ENCODE peak calls at places on chromosomes 6 and 20, in five cellular contexts. A is CD8-positive, alpha-beta memory T cell; N is fibroblast of pulmonary artery; H is uterus; T is pancreas. O is an unnamed sample.

GRCh38 chr20:53652090-53652858 is 58.6 kb upstream of the ZNF217 start:
- DNase-seq in H (no peak), N (no peak), A (no peak), T (no peak), O (no peak)

GRCh38 chr6:31270788-31271640 is 878 bp downstream of the HLA-C start:
- DNase-seq in N (peak), T (peak), H (peak), A (peak), O (peak)

GRCh38 chr6:149332602-149333311 is 15.2 kb downstream of the TAB2 start:
- DNase-seq in T (no peak), N (no peak), H (no peak), A (no peak), O (no peak)

GRCh38 chr6:118551673-118552063 is 3.6 kb downstream of the PLN start:
- DNase-seq in N (peak), A (no peak), H (no peak), T (no peak), O (no peak)

GRCh38 chr6:93278241-93278640 is 141.1 kb downstream of the EPHA7 start:
- DNase-seq in T (no peak), A (no peak), N (no peak), H (no peak), O (no peak)

GRCh38 chr20:9759392-9759791 is 79.5 kb downstream of the PAK5 start:
- DNase-seq in T (no peak), N (no peak), A (no peak), H (no peak), O (no peak)

GRCh38 chr6:126529605-126530004 is 189.7 kb downstream of the CENPW start:
- DNase-seq in N (no peak), A (no peak), H (no peak), T (no peak), O (no peak)

GRCh38 chr6:36636687-36637418 is 41.7 kb upstream of the CDKN1A start:
- DNase-seq in N (no peak), H (no peak), T (no peak), A (no peak), O (no peak)

GRCh38 chr20:62120365-62120762 is 1.9 kb upstream of the LSM14B start:
- DNase-seq in H (no peak), T (no peak), N (no peak), A (no peak), O (no peak)

GRCh38 chr6:37029249-37029959 is 23.9 kb downstream of the FGD2 start:
- DNase-seq in N (peak), T (no peak), A (peak), H (peak), O (peak)

GRCh38 chr6:100897671-100898070 is 16.5 kb upstream of the ASCC3 start:
- DNase-seq in A (no peak), N (no peak), H (no peak), T (no peak), O (no peak)

GRCh38 chr6:49110876-49111275 is 352.2 kb downstream of the MMUT start:
- DNase-seq in A (no peak), N (no peak), H (no peak), T (no peak), O (no peak)

GRCh38 chr6:150142657-150143501 is at the start of gene PPP1R14C:
- DNase-seq in N (no peak), A (no peak), T (peak), H (no peak), O (peak)

GRCh38 chr6:47161176-47161687 is 119.1 kb upstream of the ADGRF1 start:
- DNase-seq in H (no peak), A (no peak), T (no peak), N (peak), O (no peak)

GRCh38 chr20:54197621-54198604 is 10.0 kb upstream of the PFDN4 start:
- DNase-seq in H (no peak), A (no peak), T (no peak), N (peak), O (no peak)

GRCh38 chr6:94071835-94072234 is 652.5 kb upstream of the EPHA7 start:
- DNase-seq in N (peak), A (no peak), T (no peak), H (no peak), O (no peak)

GRCh38 chr20:49775229-49775693 is 37.4 kb upstream of the SLC9A8 start:
- DNase-seq in T (no peak), N (peak), A (no peak), H (peak), O (peak)

GRCh38 chr6:52152692-52153091 is 33.5 kb upstream of the IL17A start:
- DNase-seq in T (no peak), N (no peak), H (no peak), A (no peak), O (no peak)

GRCh38 chr6:70274338-70274737 is 28.5 kb downstream of the COL9A1 start:
- DNase-seq in H (no peak), N (no peak), T (no peak), A (no peak), O (no peak)

GRCh38 chr6:5219292-5219691 is 41.5 kb downstream of the LYRM4 start:
- DNase-seq in H (no peak), N (no peak), A (no peak), T (no peak), O (no peak)
- H3K4me3 ChIP-seq in H (no peak), N (no peak), A (no peak), T (no peak), O (no peak)

DNA sequence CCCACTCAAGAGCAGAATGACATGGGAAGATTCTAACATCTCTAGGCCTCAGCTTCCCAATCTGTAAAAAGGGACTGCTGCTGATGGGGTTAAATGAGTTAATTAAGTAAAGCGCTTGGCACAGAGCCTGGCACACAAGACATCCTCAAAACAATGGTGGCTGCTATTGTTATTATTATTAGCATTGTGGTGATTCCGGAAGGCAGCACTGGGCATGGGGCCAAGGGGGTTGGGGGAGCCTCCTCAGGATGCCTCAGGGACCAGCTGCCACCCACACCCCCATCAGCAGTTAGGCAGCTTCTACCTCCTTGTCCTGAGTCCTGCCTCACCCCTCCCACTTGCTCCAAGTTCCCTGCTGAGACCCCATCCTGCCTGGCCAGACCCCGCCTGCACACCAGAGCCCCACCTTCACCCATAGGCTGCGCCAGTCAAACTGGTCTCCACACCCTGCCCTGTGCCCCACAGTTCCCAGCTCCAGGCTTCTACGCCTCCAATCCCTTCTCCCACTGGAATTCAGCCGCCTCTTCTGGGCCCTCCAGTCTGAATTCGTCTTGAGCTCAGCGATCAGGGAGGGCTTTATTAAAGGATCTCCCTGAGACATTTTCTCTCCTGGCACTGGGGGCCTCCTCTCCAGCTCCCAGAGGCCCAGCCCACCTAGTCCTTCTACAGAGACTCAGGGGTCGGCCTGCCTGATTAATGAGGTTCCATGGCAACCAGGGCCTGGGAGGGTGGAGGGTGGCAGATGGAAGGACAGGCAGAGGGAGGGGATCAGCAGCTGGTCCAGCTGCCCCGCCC is 1.5 kb downstream of the E2F1 start:
- DNase-seq in T (no peak), H (no peak), A (no peak), N (peak), O (no peak)
- H3K4me3 ChIP-seq in T (no peak), H (no peak), A (peak), N (no peak), O (peak)

GRCh38 chr6:154512214-154512613 is 1.7 kb upstream of the CNKSR3 start:
- DNase-seq in A (no peak), N (no peak), T (no peak), H (no peak), O (no peak)
- H3K4me3 ChIP-seq in A (no peak), N (no peak), T (peak), H (no peak), O (no peak)

GRCh38 chr6:56790424-56790823 is 147.7 kb upstream of the DST start:
- DNase-seq in A (no peak), N (no peak), H (no peak), T (no peak), O (no peak)
- H3K4me3 ChIP-seq in A (no peak), N (no peak), H (no peak), T (no peak), O (no peak)

GRCh38 chr20:59010995-59011873 is 4.2 kb upstream of the CTSZ start:
- DNase-seq in A (peak), H (no peak), T (no peak), N (peak), O (no peak)
- H3K4me3 ChIP-seq in A (no peak), H (no peak), T (no peak), N (no peak), O (no peak)

DNA sequence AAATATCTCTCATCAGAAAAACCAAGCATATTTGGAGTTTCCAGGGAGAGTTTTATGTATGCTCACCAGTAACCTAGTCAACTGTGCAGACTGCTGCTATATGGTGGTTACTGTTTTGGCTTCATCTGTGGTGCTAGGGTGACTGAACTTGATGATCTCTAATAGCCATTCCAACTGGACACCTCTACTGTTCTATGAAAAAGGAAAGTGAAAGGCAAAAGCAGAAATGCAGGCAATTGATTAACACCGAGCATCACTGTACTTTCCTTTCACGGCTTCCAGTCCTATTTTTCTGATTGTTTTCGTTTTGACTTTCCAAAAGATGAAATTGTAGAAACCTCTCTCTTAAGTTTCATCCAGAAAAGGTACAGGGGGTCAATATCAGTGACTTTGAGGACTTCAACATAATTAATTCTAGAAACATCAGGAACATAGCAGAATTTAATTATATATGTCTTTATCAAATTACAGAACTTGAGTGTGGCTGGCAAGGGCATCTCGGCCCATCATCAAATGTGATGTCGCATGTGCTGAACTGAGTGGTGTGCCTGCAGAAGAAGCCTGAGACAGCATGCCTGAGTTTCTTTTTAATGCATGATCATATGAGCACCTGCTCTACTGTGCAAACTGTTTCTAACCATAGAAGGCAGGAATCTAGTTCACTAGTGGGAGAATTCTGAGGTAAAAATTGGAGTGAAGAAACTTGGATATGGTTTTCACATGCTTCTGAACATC is 464.3 kb upstream of the FLRT3 start:
- DNase-seq in T (no peak), N (no peak), H (no peak), A (no peak), O (no peak)
- H3K4me3 ChIP-seq in T (no peak), N (no peak), H (no peak), A (no peak), O (no peak)

GRCh38 chr20:21396921-21397340 is 395 bp downstream of the NKX2-4 start:
- DNase-seq in T (peak), H (no peak), N (no peak), A (no peak), O (no peak)

GRCh38 chr20:21395039-21395665 is 2.2 kb downstream of the NKX2-4 start:
- DNase-seq in H (no peak), T (no peak), N (no peak), A (no peak), O (no peak)

GRCh38 chr20:21397341-21398108 is at the start of gene NKX2-4:
- DNase-seq in N (no peak), A (no peak), H (no peak), T (no peak), O (no peak)

GRCh38 chr20:21395666-21396044 is 1.7 kb downstream of the NKX2-4 start:
- DNase-seq in A (peak), H (no peak), N (no peak), T (no peak), O (no peak)

GRCh38 chr20:21396045-21396893 is 1.1 kb downstream of the NKX2-4 start:
- DNase-seq in T (peak), H (no peak), A (no peak), N (no peak), O (no peak)
- H3K4me3 ChIP-seq in T (no peak), H (no peak), A (no peak), N (no peak), O (no peak)

GRCh38 chr6:73769976-73770375 is 74.0 kb downstream of the CD109 start:
- DNase-seq in T (no peak), N (no peak), A (no peak), H (no peak), O (no peak)

GRCh38 chr6:73768630-73769029 is 72.6 kb downstream of the CD109 start:
- DNase-seq in H (no peak), N (no peak), A (no peak), T (no peak), O (no peak)

GRCh38 chr6:73766040-73766439 is 70.0 kb downstream of the CD109 start:
- DNase-seq in H (no peak), N (no peak), T (no peak), A (no peak), O (no peak)
- H3K4me3 ChIP-seq in H (no peak), N (no peak), T (no peak), A (no peak), O (no peak)

DNA sequence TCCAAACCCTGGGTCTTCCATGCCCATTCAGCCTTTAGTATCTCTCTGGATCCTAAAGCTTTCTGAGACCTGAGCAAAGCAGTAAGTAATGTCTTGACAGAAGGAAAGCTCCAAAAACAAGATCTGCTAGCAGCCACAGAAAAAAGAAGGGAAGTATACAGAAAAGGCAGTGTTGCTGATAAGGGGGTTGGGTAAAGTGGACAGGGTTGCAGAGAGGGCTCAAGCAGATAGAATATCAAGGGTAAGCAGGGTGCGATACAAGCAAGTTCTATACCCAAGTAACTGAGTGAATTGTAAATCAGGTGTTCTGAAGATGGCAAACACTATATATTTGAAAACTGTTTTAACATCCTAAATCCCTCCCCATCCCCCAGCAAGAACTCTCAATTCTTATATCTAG is 113.4 kb upstream of the CARMIL1 start:
- DNase-seq in N (no peak), H (no peak), A (no peak), T (no peak), O (no peak)
- H3K4me3 ChIP-seq in N (peak), H (no peak), A (no peak), T (no peak), O (no peak)

GRCh38 chr6:16804515-16805161 is 43.4 kb upstream of the ATXN1 start:
- DNase-seq in T (no peak), H (no peak), A (no peak), N (no peak), O (no peak)

GRCh38 chr6:16802071-16802470 is 40.8 kb upstream of the ATXN1 start:
- DNase-seq in A (no peak), N (peak), T (no peak), H (no peak), O (no peak)

GRCh38 chr6:16804007-16804303 is 42.7 kb upstream of the ATXN1 start:
- DNase-seq in A (no peak), T (no peak), H (no peak), N (no peak), O (no peak)

GRCh38 chr6:16805190-16805860 is 44.1 kb upstream of the ATXN1 start:
- DNase-seq in H (no peak), A (no peak), N (no peak), T (no peak), O (no peak)

DNA sequence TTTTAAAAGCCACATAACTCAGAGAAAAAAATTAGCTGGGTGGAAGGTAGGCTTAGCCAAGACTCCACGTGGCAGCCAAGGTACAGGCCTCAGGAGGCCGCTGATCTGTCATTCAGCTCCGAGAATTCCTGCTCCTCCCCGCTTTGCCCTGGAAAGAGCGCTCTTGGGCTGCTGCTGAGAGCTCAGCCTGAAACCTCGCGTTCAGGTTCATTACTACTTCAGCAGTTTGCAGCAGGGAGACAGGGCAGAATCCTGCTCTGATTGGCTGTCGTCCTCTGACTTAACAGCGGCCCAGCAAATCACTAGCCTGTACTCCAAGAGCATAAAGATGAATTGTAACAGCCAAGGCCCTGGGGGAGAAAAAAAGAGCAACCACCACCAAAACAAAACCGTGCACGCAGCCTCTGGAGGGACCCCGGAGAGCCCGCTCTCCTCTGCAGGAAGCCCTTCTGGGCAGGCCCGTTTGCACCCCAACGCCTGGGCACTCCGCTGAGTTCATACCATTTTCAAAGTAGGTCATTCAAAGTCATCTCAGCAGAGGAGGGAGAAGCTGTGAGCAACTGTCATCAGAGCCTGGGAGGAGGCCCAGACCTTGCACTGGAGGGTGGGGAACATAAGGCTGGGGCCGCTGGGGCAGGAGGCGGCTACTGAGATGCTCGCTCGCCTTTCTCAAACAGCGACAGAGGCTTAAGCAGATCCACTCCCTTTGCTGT is 42.2 kb upstream of the ATXN1 start:
- DNase-seq in H (peak), N (peak), A (no peak), T (no peak), O (no peak)
- H3K4me3 ChIP-seq in H (peak), N (no peak), A (no peak), T (no peak), O (no peak)